ENCODE peak calls at places on chromosome 17, in five cellular contexts. D is cardiac muscle cell, U is body of pancreas, C is colonic mucosa, W is mesendoderm. E is an unnamed sample.
A peak's percentile ranks its signal among the peaks of the same experiment; 100 is the strongest.

GRCh38 chr17:301681-302299 is 50.8 kb downstream of the RPH3AL start:
- DNase-seq in D (peak; percentile 54), U (no peak), C (peak; percentile 51), W (no peak), E (peak; percentile 73)

GRCh38 chr17:60107526-60108257 is 29.0 kb upstream of the HEATR6 start:
- DNase-seq in D (peak; percentile 41), U (no peak), C (no peak), W (no peak), E (no peak)

GRCh38 chr17:77566566-77566965 is 391.9 kb upstream of the TNRC6C start:
- DNase-seq in D (no peak), U (no peak), C (no peak), W (no peak), E (no peak)

GRCh38 chr17:43723697-43724359 is 34.8 kb downstream of the SOST start:
- DNase-seq in D (peak; percentile 67), U (no peak), C (no peak), W (peak; percentile 49), E (peak; percentile 75)

GRCh38 chr17:58574025-58574424 is 59.6 kb upstream of the MTMR4 start:
- DNase-seq in D (no peak), U (no peak), C (no peak), W (no peak), E (no peak)

GRCh38 chr17:32927724-32928526 is at the start of gene TMEM98:
- DNase-seq in D (peak; percentile 39), U (peak; percentile 56), C (peak; percentile 52), W (peak; percentile 48), E (peak; percentile 62)

GRCh38 chr17:17167986-17168385 is 38.1 kb downstream of the PLD6 start:
- DNase-seq in D (no peak), U (no peak), C (no peak), W (no peak), E (no peak)

GRCh38 chr17:70071127-70071526 is 3.9 kb upstream of the KCNJ16 start:
- DNase-seq in D (no peak), U (no peak), C (no peak), W (no peak), E (no peak)

GRCh38 chr17:42653179-42654124 is 5.6 kb upstream of the TUBG2 start:
- DNase-seq in D (peak; percentile 87), U (peak; percentile 70), C (peak; percentile 54), W (peak; percentile 92), E (peak; percentile 87)

GRCh38 chr17:75087558-75088453 is at the start of gene SLC16A5:
- DNase-seq in D (peak; percentile 93), U (peak; percentile 65), C (peak; percentile 94), W (peak; percentile 98), E (peak; percentile 91)

GRCh38 chr17:13704333-13704732 is 102.6 kb upstream of the HS3ST3A1 start:
- DNase-seq in D (peak; percentile 41), U (no peak), C (no peak), W (no peak), E (no peak)

DNA sequence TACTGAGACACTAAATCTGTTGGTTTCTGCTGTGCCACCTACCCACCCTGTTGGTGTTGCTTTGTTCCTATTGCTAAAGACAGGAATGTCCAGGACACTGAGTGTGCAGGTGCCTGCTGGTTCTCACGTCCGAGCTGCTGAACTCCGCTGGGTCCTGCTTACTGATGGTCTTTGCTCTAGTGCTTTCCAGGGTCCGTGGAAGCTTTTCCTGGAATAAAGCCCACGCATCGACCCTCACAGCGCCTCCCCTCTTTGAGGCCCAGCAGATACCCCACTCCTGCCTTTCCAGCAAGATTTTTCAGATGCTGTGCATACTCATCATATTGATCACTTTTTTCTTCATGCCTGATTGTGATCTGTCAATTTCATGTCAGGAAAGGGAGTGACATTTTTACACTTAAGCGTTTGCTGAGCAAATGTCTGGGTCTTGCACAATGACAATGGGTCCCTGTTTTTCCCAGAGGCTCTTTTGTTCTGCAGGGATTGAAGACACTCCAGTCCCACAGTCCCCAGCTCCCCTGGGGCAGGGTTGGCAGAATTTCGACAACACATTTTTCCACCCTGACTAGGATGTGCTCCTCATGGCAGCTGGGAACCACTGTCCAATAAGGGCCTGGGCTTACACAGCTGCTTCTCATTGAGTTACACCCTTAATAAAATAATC is 14.6 kb downstream of the STH start:
- DNase-seq in D (peak; percentile 14), U (no peak), C (no peak), W (no peak), E (no peak)
- H3K4me3 ChIP-seq in D (no peak overlapping the region), U (no peak overlapping the region), C (no peak overlapping the region), W (no peak overlapping the region), E (no peak overlapping the region)

GRCh38 chr17:40351185-40352043 is 13.1 kb downstream of the GJD3 start:
- DNase-seq in D (no peak), U (no peak), C (peak; percentile 16), W (no peak), E (no peak)

GRCh38 chr17:40354191-40355122 is 10.1 kb downstream of the GJD3 start:
- DNase-seq in D (no peak), U (no peak), C (peak; percentile 17), W (no peak), E (no peak)

GRCh38 chr17:40352779-40353394 is 11.7 kb downstream of the GJD3 start:
- DNase-seq in D (no peak), U (no peak), C (no peak), W (peak; percentile 60), E (peak; percentile 38)

GRCh38 chr17:40350410-40351184 is 13.9 kb downstream of the GJD3 start:
- DNase-seq in D (no peak), U (no peak), C (peak; percentile 28), W (peak; percentile 97), E (no peak)

GRCh38 chr17:40352044-40352778 is 12.3 kb downstream of the GJD3 start:
- DNase-seq in D (no peak), U (no peak), C (no peak), W (no peak), E (no peak)
- H3K27ac ChIP-seq in D (peak overlapping the region; percentile 43), U (no peak overlapping the region), C (no peak overlapping the region), W (no peak overlapping the region), E (no peak overlapping the region)

DNA sequence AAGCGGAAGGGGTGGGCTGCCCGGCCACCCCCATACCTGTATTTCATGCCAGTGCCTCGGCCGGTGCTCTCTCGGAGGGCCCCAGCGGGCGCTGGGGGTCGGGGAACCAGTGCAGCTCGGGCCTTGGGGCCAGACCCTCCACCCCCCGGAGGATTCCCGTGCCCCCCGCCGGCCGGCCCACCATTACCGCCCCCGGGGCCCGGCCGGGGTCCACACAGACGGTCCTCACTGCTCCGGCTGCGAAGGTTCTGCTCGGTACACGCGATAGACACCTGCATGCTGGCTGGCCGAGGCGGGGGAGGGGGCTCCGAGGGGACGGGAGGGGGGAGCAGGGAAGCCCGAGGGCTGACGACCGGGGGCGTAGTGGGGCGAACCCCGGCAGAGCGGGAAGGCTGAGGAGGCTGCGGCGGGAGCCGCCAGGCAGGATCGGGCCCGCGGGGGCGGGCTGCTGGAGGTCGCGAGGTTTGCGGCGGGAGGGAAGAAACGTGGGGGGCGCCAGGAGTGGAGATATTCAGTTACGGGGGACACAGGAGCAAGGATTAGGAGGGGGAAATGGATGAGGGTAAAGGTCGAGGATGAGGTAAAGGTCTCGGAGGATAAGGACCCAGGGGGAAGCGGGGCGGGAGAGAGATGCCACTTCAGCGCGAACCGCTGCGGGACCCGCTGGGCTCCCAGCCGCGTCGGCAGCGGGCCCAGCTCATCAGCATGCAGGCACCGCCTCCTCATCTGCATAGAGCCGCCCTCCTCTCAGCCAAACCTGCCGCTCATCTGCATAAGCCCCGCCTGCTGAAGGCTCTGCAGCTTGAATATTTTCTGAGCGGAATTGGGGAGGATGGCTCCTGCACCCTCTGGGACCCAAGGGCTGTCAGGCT is at the start of gene KCNAB3:
- DNase-seq in D (peak; percentile 87), U (no peak), C (no peak), W (peak; percentile 89), E (peak; percentile 64)
- H3K4me3 ChIP-seq in D (peak within 1 kb of the TSS; percentile 48), U (no peak within 1 kb of the TSS), C (no peak within 1 kb of the TSS), W (no peak within 1 kb of the TSS), E (no peak within 1 kb of the TSS)

DNA sequence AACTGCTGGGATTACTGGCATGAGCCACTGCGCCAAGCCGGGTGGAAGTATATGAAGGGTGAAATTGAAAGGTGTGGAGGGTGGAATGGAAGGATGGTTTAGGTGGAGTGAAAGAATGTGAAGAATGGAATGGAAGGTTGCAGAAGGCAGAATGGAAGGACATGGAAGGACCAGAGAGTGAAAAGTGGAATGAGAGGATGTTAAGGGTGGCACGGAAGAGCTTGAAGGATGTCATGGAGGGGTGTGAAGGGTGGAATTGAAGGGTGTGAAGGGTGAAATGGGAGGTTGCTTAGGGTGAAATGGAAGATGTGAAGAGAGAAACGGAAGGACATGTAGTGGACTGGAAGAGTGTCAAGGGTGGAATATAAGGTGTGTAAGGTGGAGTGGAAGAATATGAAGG is 16.2 kb downstream of the MIS12 start:
- DNase-seq in D (no peak), U (no peak), C (no peak), W (no peak), E (no peak)
- H3K27ac ChIP-seq in D (no peak overlapping the region), U (no peak overlapping the region), C (no peak overlapping the region), W (no peak overlapping the region), E (no peak overlapping the region)

DNA sequence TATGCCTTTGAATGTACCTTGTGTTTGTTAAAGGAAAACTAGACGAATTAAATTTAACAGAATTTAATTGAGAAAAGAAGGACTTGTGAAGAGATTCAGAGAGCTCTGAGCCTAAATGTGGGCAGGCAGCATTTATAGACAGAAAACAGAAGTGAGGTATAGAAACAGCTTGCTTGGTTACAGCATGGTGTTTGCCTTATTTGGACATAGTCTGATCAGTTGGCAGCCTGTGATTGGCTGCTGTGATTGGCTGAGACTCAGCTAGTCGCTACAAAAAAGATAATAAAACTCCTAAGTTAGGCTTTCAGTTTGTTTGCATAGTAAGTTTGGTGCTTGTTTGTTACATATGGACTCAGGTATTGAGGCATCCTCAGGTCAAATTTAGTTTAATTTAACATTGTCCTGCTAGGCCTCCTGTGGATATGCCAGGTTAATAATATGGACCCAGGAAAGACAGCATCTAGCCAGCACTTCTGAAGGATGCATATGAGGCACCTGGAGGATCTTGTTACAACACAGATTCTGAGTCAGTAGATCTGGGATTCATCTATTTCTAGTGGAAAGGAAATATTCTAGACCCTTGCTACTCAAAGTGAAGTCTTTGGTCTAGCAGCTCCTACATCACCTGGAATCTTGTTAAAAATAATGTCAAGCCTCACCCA is 43.4 kb downstream of the SLFN5 start:
- DNase-seq in D (peak; percentile 41), U (no peak), C (no peak), W (peak; percentile 5), E (no peak)
- H3K4me3 ChIP-seq in D (no peak overlapping the region), U (no peak overlapping the region), C (no peak overlapping the region), W (no peak overlapping the region), E (no peak overlapping the region)

DNA sequence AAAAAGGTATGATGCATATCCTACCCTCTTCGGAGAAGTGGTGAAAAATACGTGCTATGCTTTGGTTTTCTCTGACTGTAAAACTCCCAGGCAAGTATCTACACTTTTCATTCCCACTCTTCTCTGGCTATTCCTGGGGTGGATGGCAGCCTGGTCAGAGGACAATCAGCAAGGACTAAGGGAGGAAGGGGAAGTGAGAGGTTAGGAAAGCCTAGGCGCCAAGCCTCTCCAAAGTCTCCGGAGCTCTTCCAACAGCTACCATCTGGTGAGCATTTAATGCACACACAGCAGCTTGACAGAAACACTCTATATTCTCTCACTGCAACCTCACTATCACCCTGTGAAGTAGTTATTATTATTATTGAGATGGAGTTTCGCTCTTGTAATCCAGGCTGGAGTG is 65.0 kb downstream of the WSCD1 start:
- DNase-seq in D (no peak), U (no peak), C (no peak), W (no peak), E (no peak)
- H3K27ac ChIP-seq in D (no peak overlapping the region), U (no peak overlapping the region), C (no peak overlapping the region), W (no peak overlapping the region), E (no peak overlapping the region)